ENCODE peak calls at places on chromosomes 12 and 14, in six cellular contexts. L is uterus; X is HTR-8/SVneo; J is HS-5; F is activated CD4-positive, alpha-beta T cell treated with anti-CD3 and anti-CD28 coated beads, Interleukin-2, amount 50 U/mL, for 48 hours; E is AG09319. D is an unnamed sample.
A peak's percentile ranks its signal among the peaks of the same experiment; 100 is the strongest.

GRCh38 chr12:50157259-50157658 is 9.9 kb downstream of the CERS5 start:
- DNase-seq in L (no peak), X (no peak), J (no peak), F (no peak), E (no peak), D (no peak)

GRCh38 chr14:93984987-93985410 is 8.6 kb upstream of the ASB2 start:
- DNase-seq in L (peak; percentile 59), X (peak; percentile 63), J (no peak), F (no peak), E (peak; percentile 40), D (peak; percentile 36)

GRCh38 chr12:63922446-63922845 is 77.9 kb downstream of the SRGAP1 start:
- DNase-seq in L (no peak), X (no peak), J (peak; percentile 36), F (no peak), E (peak; percentile 53), D (no peak)

GRCh38 chr14:95046711-95047681 is 110.3 kb downstream of the DICER1 start:
- DNase-seq in L (peak; percentile 28), X (no peak), J (no peak), F (no peak), E (no peak), D (peak; percentile 4)

GRCh38 chr12:32533971-32534590 is 134.7 kb downstream of the FGD4 start:
- DNase-seq in L (peak; percentile 34), X (peak; percentile 52), J (peak; percentile 43), F (no peak), E (peak; percentile 86), D (peak; percentile 74)

GRCh38 chr12:103800252-103800771 is 40.7 kb downstream of the NT5DC3 start:
- DNase-seq in L (peak; percentile 53), X (no peak), J (no peak), F (no peak), E (peak; percentile 23), D (no peak)

GRCh38 chr12:9792961-9793617 is 32.4 kb upstream of the CD69 start:
- DNase-seq in L (no peak), X (no peak), J (peak; percentile 85), F (no peak), E (no peak), D (no peak)

GRCh38 chr14:95541932-95542554 is 7.2 kb downstream of the GLRX5 start:
- DNase-seq in L (no peak), X (no peak), J (no peak), F (no peak), E (no peak), D (no peak)

GRCh38 chr12:120238839-120239445 is 26.6 kb downstream of the PXN start:
- DNase-seq in L (no peak), X (no peak), J (no peak), F (no peak), E (no peak), D (no peak)

GRCh38 chr14:97458302-97459137 is 661.3 kb downstream of the VRK1 start:
- DNase-seq in L (no peak), X (no peak), J (no peak), F (peak; percentile 82), E (no peak), D (no peak)

GRCh38 chr14:61512026-61512425 is 183.3 kb upstream of the HIF1A start:
- DNase-seq in L (no peak), X (no peak), J (no peak), F (no peak), E (no peak), D (no peak)

GRCh38 chr14:67668559-67668958 is 5.9 kb downstream of the VTI1B start:
- DNase-seq in L (no peak), X (no peak), J (no peak), F (no peak), E (no peak), D (no peak)

GRCh38 chr12:75889214-75889613 is 142.4 kb downstream of the PHLDA1 start:
- DNase-seq in L (no peak), X (no peak), J (no peak), F (no peak), E (no peak), D (no peak)

GRCh38 chr14:38290601-38291190 is 34.8 kb upstream of the CLEC14A start:
- DNase-seq in L (no peak), X (peak; percentile 45), J (peak; percentile 74), F (no peak), E (peak; percentile 34), D (peak; percentile 51)

GRCh38 chr14:103449762-103450161 is 64.5 kb downstream of the MARK3 start:
- DNase-seq in L (no peak), X (no peak), J (no peak), F (no peak), E (no peak), D (no peak)

GRCh38 chr12:8065991-8066594 is at the start of gene C3AR1:
- DNase-seq in L (no peak), X (peak; percentile 36), J (no peak), F (no peak), E (no peak), D (peak; percentile 41)

GRCh38 chr12:30613119-30613830 is 82.4 kb downstream of the IPO8 start:
- DNase-seq in L (no peak), X (no peak), J (no peak), F (no peak), E (no peak), D (no peak)

GRCh38 chr12:31118831-31119530 is 45.3 kb downstream of the DDX11 start:
- DNase-seq in L (peak; percentile 71), X (peak; percentile 75), J (no peak), F (no peak), E (no peak), D (no peak)

GRCh38 chr12:50401383-50402155 is 884 bp downstream of the LARP4 start:
- DNase-seq in L (peak; percentile 24), X (no peak), J (no peak), F (no peak), E (no peak), D (no peak)

GRCh38 chr12:21941522-21942376 is 523 bp upstream of the ABCC9 start:
- DNase-seq in L (peak; percentile 70), X (no peak), J (no peak), F (no peak), E (peak; percentile 10), D (no peak)

GRCh38 chr12:68482660-68483059 is 128.0 kb upstream of the RAP1B start:
- DNase-seq in L (no peak), X (no peak), J (no peak), F (no peak), E (no peak), D (no peak)

GRCh38 chr12:1320021-1320420 is 274.4 kb downstream of the FBXL14 start:
- DNase-seq in L (no peak), X (no peak), J (no peak), F (no peak), E (no peak), D (no peak)

GRCh38 chr12:78036889-78037288 is 206.2 kb downstream of the NAV3 start:
- DNase-seq in L (no peak), X (no peak), J (no peak), F (no peak), E (no peak), D (no peak)

GRCh38 chr12:53103860-53104305 is 597 bp downstream of the SOAT2 start:
- DNase-seq in L (no peak), X (no peak), J (no peak), F (no peak), E (no peak), D (no peak)

GRCh38 chr12:28814246-28814645 is 334.8 kb upstream of the FAR2 start:
- DNase-seq in L (no peak), X (no peak), J (no peak), F (no peak), E (no peak), D (no peak)

GRCh38 chr12:109871678-109872314 is 8.5 kb downstream of the GLTP start:
- DNase-seq in L (no peak), X (no peak), J (no peak), F (no peak), E (no peak), D (no peak)

GRCh38 chr14:69081271-69081670 is 71.6 kb downstream of the DCAF5 start:
- DNase-seq in L (no peak), X (no peak), J (no peak), F (no peak), E (no peak), D (no peak)

D was measured in HFF-Myc.